ENCODE peak calls at places on chromosomes 4 and X, in ten cellular contexts. E is hepatocyte; W is H9; K is ovary; M is transverse colon; V is endodermal cell; N is lung; C is astrocyte; U is CD4-positive, alpha-beta T cell; G is psoas muscle. J is an unnamed sample.

GRCh38 chr4:7993671-7994070 is 54.0 kb upstream of the AFAP1 start:
- DNase-seq in C (no peak), E (no peak), G (no peak), V (no peak), W (no peak), M (no peak), U (no peak), N (no peak), K (no peak), J (no peak)

GRCh38 chr4:53192496-53192895 is 173.4 kb downstream of the SCFD2 start:
- DNase-seq in M (no peak), V (no peak), G (no peak), C (no peak), W (no peak), U (no peak), K (no peak), N (no peak), E (no peak), J (no peak)

GRCh38 chr4:80182237-80182866 is 15.0 kb upstream of the PRDM8 start:
- DNase-seq in M (no peak), K (peak), G (no peak), N (no peak), V (no peak), C (no peak), E (no peak), W (no peak), U (no peak), J (no peak)

GRCh38 chrX:1292581-1293310 is 24.1 kb downstream of the CSF2RA start:
- DNase-seq in U (no peak), N (no peak), C (no peak), W (no peak), E (no peak), V (no peak), K (no peak), M (no peak), G (no peak), J (no peak)

GRCh38 chrX:47649781-47650163 is 591 bp downstream of the ELK1 start:
- DNase-seq in M (no peak), K (no peak), N (no peak), G (no peak), V (no peak), W (no peak), U (no peak), C (no peak), E (no peak), J (peak)

GRCh38 chr4:61152433-61152832 is 47.7 kb upstream of the ADGRL3 start:
- DNase-seq in M (no peak), E (no peak), N (no peak), V (no peak), W (peak), K (no peak), U (no peak), G (no peak), C (no peak), J (no peak)

GRCh38 chr4:125198916-125199315 is 115.8 kb upstream of the FAT4 start:
- DNase-seq in N (no peak), V (no peak), C (peak), W (no peak), E (no peak), G (no peak), M (no peak), U (no peak), K (no peak), J (peak)

GRCh38 chr4:23884731-23885130 is 5.1 kb downstream of the PPARGC1A start:
- DNase-seq in W (no peak), N (no peak), C (peak), E (no peak), M (no peak), V (no peak), U (no peak), K (no peak), G (no peak), J (no peak)

GRCh38 chrX:148517191-148517590 is 16.8 kb downstream of the AFF2 start:
- DNase-seq in C (no peak), K (no peak), N (no peak), V (no peak), E (no peak), W (no peak), M (no peak), G (no peak), U (no peak), J (no peak)

GRCh38 chr4:38867478-38868054 is at the start of gene FAM114A1:
- DNase-seq in G (peak), U (no peak), V (peak), N (peak), C (peak), K (peak), E (peak), W (peak), M (peak), J (peak)

GRCh38 chr4:86595426-86595805 is 1.3 kb downstream of the PTPN13 start:
- DNase-seq in G (no peak), M (no peak), C (peak), U (no peak), K (no peak), V (no peak), W (no peak), N (no peak), E (peak), J (no peak)

GRCh38 chr4:52870225-52870624 is 8.1 kb downstream of the RASL11B start:
- DNase-seq in M (no peak), U (no peak), G (no peak), C (no peak), E (no peak), V (no peak), N (peak), K (no peak), W (no peak), J (no peak)

GRCh38 chr4:147733614-147734344 is 1.9 kb downstream of the ARHGAP10 start:
- DNase-seq in W (no peak), K (no peak), E (no peak), G (peak), N (no peak), M (no peak), U (no peak), V (peak), C (peak), J (no peak)

DNA sequence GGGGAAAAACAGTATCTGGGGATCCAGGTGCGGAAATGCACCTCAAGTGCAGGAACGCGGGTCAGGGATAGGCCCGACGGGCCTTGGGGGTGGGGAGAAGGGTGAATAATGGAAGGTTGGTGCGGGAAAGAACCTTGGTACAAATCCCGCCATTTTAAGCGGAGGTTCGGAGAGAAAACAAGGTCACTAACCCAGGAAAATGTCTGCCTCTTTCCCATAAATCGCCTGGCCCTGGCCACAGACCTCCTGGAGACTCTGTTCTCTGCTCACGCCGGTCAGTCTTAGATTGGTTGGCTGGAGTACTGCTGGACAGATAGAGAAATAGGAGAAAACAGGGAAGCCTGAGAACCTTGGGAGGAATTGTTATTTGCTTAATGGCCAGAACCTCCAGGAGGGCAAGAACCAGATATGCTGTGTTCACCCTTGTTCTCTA is 897 bp upstream of the FBXL5 start:
- DNase-seq in V (no peak), N (no peak), U (no peak), G (no peak), W (peak), E (no peak), K (no peak), M (no peak), C (peak), J (no peak)
- H3K27ac ChIP-seq in V (peak), N (peak), U (peak), G (peak), W (peak), E (peak), K (peak), M (peak), C (peak), J (peak)

GRCh38 chrX:152025656-152026440 is 51.4 kb upstream of the GABRE start:
- DNase-seq in K (no peak), N (no peak), E (no peak), G (no peak), M (no peak), U (no peak), C (peak), W (no peak), V (no peak), J (no peak)

GRCh38 chrX:152020895-152021294 is 46.4 kb upstream of the GABRE start:
- DNase-seq in V (no peak), C (peak), N (no peak), M (no peak), G (no peak), U (no peak), E (no peak), K (no peak), W (no peak), J (peak)

GRCh38 chrX:152028611-152029010 is 54.1 kb upstream of the GABRE start:
- DNase-seq in U (no peak), M (no peak), C (no peak), N (no peak), K (no peak), G (no peak), V (no peak), W (no peak), E (no peak), J (no peak)

DNA sequence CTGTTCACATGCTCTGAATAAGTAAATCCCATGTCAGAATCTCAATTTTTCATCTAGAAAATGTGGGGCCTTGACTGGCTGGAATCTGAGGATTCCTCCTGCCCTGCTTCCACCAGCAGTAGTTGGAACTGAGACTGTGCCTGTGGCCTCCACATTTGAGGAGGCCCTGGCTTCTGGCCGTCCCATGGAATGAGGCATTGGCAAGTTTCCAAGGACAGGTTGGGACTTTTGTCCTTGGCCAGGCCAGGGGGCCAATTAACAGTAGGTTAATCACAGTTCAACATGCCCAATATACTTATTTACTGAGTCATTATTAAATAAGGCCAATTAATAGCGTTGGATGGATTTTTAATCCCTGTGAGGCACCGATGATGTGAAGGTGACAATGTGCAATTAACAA is 50.2 kb upstream of the GABRE start:
- DNase-seq in K (no peak), C (no peak), G (no peak), V (no peak), W (no peak), U (no peak), M (no peak), N (no peak), E (no peak), J (no peak)
- TF ChIP-seq CTCF in K (no peak), C (no peak), G (no peak), V (no peak), W (no peak), U (no peak), M (no peak), N (no peak), E (no peak), J (no peak)

GRCh38 chr4:170083546-170083945 is 6.2 kb downstream of the AADAT start:
- DNase-seq in U (no peak), V (no peak), M (no peak), C (no peak), K (no peak), W (no peak), N (no peak), E (no peak), G (no peak), J (no peak)
- H3K27ac ChIP-seq in U (no peak), V (no peak), M (no peak), C (no peak), K (no peak), W (no peak), N (no peak), E (no peak), G (no peak), J (no peak)

DNA sequence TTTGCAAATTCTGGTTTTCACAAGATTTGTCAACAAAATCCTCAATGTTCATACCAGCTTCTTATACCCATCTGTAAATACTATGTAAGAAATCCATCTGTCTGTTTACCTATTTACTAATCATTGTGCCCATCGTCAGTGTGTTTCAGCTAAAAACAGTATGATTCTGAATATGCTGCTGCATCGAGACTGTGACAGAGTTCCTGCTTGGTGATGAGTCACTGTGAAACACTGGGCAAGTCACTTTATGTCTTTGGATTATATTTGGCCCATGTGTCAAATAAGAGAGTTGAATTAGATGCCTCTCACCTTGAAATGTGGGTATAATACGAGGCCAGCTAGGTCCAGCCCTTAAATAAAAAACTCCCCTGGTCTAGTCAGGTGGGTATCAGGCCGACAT is 79.3 kb downstream of the CBLL2 start:
- DNase-seq in K (no peak), W (no peak), V (no peak), G (no peak), M (no peak), E (no peak), N (no peak), U (no peak), C (no peak), J (no peak)
- TF ChIP-seq CTCF in K (no peak), W (no peak), V (no peak), G (no peak), M (no peak), E (no peak), N (no peak), U (no peak), C (no peak), J (no peak)

DNA sequence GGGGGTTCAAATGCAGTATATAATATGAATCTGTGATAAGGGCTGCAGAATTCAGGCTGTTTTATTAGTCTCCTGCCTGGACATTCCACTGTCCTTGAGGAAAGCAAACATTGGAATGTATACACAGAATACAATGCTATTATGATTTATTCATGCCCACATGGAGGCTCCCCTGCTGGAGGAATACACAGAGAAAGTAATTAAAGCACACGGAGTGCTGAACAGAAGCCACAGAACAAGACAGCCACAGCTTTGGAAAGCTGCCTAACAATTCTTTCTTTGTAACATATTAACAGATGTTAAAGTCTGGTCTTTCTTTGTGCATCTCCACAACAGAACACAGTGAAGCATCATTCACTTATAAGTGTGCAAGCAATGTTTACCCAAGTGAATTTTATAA is 155.8 kb downstream of the ARAP2 start:
- DNase-seq in K (no peak), C (peak), U (no peak), N (no peak), G (no peak), V (no peak), E (no peak), M (no peak), W (no peak), J (no peak)
- H3K27ac ChIP-seq in K (no peak), C (no peak), U (no peak), N (no peak), G (no peak), V (peak), E (no peak), M (no peak), W (no peak), J (no peak)

DNA sequence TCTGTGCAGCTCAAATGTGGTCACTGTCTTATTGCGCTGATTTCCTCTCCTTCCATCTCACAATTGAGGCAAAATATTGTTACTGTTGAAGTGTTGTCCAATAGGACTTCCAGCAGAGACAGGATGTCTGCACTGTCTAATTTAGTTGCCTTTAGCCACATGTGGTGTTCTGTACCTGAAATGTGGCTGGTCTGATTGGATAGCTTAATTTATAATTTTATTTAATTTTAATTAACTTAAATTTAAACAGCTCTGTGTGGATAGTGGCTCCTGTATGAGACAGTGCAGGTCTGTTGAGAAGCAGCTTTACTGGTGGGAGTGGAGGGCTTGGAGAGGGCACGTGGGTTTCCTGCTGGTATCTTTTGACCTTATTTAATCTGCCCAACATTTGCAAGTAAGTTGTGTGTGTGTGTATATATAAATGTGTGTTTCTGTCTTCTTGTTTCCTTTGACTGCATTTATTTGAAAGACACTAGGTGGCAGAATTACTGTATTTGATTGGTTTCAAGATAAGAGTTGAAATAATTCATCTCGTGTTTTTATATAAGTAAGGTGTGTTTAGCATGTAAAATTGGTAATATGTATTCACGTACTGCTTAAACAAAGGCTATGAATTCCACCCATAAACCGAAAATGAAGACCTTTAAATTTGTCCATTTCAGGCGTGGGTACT is 55.3 kb upstream of the MSANTD1 start:
- DNase-seq in G (no peak), C (no peak), E (no peak), K (no peak), N (no peak), W (no peak), V (peak), M (no peak), U (no peak), J (no peak)
- TF ChIP-seq CTCF in G (peak), C (no peak), E (peak), K (no peak), N (peak), W (peak), V (peak), M (peak), U (peak), J (peak)

DNA sequence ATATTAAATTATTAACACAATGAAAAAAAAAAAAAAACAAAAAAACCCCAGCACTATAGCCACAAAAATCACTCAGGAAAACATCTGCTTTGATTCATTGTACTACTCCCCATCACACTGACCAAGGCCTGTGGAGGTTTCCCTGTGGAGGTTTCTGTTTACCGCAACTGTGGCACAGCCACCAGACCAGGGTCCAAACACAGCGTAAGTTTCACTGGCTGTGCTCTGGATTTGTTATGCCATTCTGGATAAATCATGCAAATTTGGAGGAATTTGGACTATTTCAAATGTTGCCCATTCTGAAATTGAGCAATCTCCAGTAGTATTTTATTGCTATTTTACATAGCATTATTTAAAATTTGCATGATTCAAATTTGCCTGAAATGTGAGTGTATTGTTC is 66.0 kb upstream of the ACSL1 start:
- DNase-seq in W (no peak), E (no peak), U (no peak), N (no peak), C (no peak), G (no peak), M (no peak), K (no peak), V (no peak), J (no peak)
- H3K27ac ChIP-seq in W (no peak), E (no peak), U (no peak), N (no peak), C (no peak), G (no peak), M (no peak), K (no peak), V (no peak), J (no peak)

GRCh38 chr4:177108708-177109107 is 201.0 kb upstream of the NEIL3 start:
- DNase-seq in E (no peak), M (no peak), W (no peak), U (no peak), K (no peak), N (no peak), V (no peak), G (no peak), C (peak), J (peak)
- TF ChIP-seq CTCF in E (peak), M (no peak), W (peak), U (no peak), K (no peak), N (no peak), V (peak), G (no peak), C (peak), J (no peak)

GRCh38 chrX:2536974-2537373 is 36.2 kb upstream of the DHRSX start:
- DNase-seq in C (no peak), E (no peak), K (peak), W (no peak), V (no peak), U (no peak), G (no peak), N (no peak), M (no peak), J (no peak)

GRCh38 chrX:2538016-2538415 is 37.2 kb upstream of the DHRSX start:
- DNase-seq in G (no peak), V (no peak), C (no peak), K (no peak), N (no peak), W (no peak), M (no peak), U (no peak), E (no peak), J (no peak)

DNA sequence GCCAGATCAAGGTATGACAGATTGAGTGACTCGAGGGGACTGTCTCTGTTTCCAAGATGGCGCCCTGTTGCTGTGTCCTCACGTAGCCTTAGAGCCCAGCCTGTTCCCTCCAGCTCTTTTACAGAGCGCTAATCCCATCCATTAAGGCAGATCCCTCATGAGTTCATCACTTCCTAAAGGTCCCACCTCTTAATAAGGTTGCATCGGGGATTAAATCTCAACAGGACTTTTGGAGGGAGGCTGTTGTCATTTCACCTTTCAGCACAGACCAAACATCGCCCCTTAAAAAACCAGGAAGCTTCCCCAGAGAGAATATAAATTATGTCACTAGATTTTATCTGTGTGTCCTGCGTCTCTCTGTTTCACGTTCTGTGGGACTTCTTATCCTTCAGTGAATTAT is 32.6 kb upstream of the DHRSX start:
- DNase-seq in V (no peak), N (no peak), M (no peak), K (no peak), U (no peak), E (no peak), W (no peak), C (no peak), G (no peak), J (no peak)
- H3K27ac ChIP-seq in V (no peak), N (no peak), M (no peak), K (no peak), U (no peak), E (no peak), W (no peak), C (no peak), G (no peak), J (no peak)

DNA sequence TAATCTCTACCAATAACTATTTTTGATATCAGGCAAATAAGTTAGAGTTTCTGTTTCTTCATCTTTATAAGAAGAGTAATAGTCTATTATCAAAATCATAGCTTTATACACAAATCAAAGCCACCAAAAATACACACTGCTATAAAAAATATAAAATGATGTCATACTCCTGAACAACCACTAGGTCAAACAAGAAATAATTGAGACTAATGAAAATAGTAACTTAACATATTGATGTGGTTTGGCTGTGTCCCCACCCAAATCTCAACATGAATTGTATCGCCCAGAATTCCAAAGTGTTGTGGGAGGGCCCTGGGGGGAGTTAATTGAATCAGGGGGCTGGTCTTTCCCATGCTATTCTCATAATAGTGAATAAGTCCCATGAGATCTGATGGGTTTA is 2277.5 kb downstream of the ARAP2 start:
- DNase-seq in G (no peak), K (no peak), M (no peak), U (no peak), V (no peak), E (no peak), W (no peak), N (no peak), C (no peak), J (no peak)
- TF ChIP-seq CTCF in G (no peak), K (no peak), M (no peak), U (no peak), V (peak), E (no peak), W (no peak), N (no peak), C (no peak), J (no peak)

J was measured in RWPE1.